ENCODE peak calls at places on chromosomes 11 and 22, in seven cellular contexts. L is fibroblast of the aortic adventitia, J is heart right ventricle, P is spleen, F is fibroblast of mammary gland, G is colonic mucosa, H is coronary artery. U is an unnamed sample.

GRCh38 chr22:39814899-39815298 is 78.7 kb downstream of the ENTHD1 start:
- DNase-seq in L (no peak), J (no peak), P (no peak), F (peak), G (no peak), H (no peak), U (no peak)

GRCh38 chr11:65394125-65394536 is 7.7 kb downstream of the FRMD8 start:
- DNase-seq in L (no peak), J (no peak), P (no peak), F (no peak), G (no peak), H (no peak), U (no peak)

GRCh38 chr11:84465040-84465439 is 1162.1 kb downstream of the DLG2 start:
- DNase-seq in L (no peak), J (no peak), P (no peak), F (peak), G (no peak), H (no peak), U (peak)

GRCh38 chr22:42844756-42845155 is 12.3 kb downstream of the ARFGAP3 start:
- DNase-seq in L (peak), J (no peak), P (no peak), F (peak), G (peak), H (no peak), U (no peak)

GRCh38 chr11:101686514-101686913 is 102.7 kb upstream of the TRPC6 start:
- DNase-seq in L (no peak), J (no peak), P (no peak), F (peak), G (no peak), H (no peak), U (no peak)

GRCh38 chr11:7524831-7525230 is 11.0 kb downstream of the PPFIBP2 start:
- DNase-seq in L (no peak), J (no peak), P (no peak), F (no peak), G (no peak), H (no peak), U (no peak)

GRCh38 chr22:48622891-48623545 is 1204.7 kb downstream of the BRD1 start:
- DNase-seq in L (no peak), J (no peak), P (no peak), F (no peak), G (no peak), H (no peak), U (no peak)

GRCh38 chr22:38783095-38783710 is 10.7 kb downstream of the DNAL4 start:
- DNase-seq in L (no peak), J (no peak), P (no peak), F (no peak), G (no peak), H (no peak), U (no peak)

GRCh38 chr22:32695451-32695891 is 106.0 kb upstream of the TIMP3 start:
- DNase-seq in L (peak), J (no peak), P (no peak), F (peak), G (no peak), H (peak), U (no peak)

GRCh38 chr22:24588756-24589481 is 4.0 kb downstream of the LRRC75B start:
- DNase-seq in L (no peak), J (no peak), P (no peak), F (no peak), G (no peak), H (no peak), U (no peak)

GRCh38 chr11:3615998-3616397 is 25.8 kb downstream of the ART5 start:
- DNase-seq in L (no peak), J (no peak), P (peak), F (no peak), G (no peak), H (no peak), U (no peak)

GRCh38 chr11:8699903-8700302 is 17.3 kb downstream of the RPL27A start:
- DNase-seq in L (peak), J (no peak), P (no peak), F (peak), G (no peak), H (no peak), U (peak)

GRCh38 chr11:7892751-7893356 is 38.2 kb downstream of the OR10A6 start:
- DNase-seq in L (peak), J (no peak), P (no peak), F (peak), G (no peak), H (no peak), U (peak)

GRCh38 chr22:35971418-35972119 is 57.1 kb downstream of the RBFOX2 start:
- DNase-seq in L (peak), J (peak), P (no peak), F (peak), G (no peak), H (no peak), U (no peak)

GRCh38 chr11:121237686-121238658 is 54.6 kb upstream of the SC5D start:
- DNase-seq in L (peak), J (peak), P (no peak), F (peak), G (no peak), H (no peak), U (no peak)

GRCh38 chr22:37187891-37188761 is at the start of gene C1QTNF6:
- DNase-seq in L (peak), J (no peak), P (peak), F (peak), G (peak), H (no peak), U (no peak)

GRCh38 chr22:31081963-31082605 is 966 bp downstream of the SMTN start:
- DNase-seq in L (peak), J (no peak), P (no peak), F (peak), G (no peak), H (peak), U (no peak)

GRCh38 chr11:75301131-75301530 is 50.3 kb downstream of the ARRB1 start:
- DNase-seq in L (no peak), J (no peak), P (no peak), F (no peak), G (peak), H (no peak), U (peak)

GRCh38 chr11:14372011-14372410 is 13.0 kb upstream of the RRAS2 start:
- DNase-seq in L (no peak), J (no peak), P (no peak), F (no peak), G (no peak), H (no peak), U (no peak)

GRCh38 chr22:27692243-27692642 is 109.3 kb downstream of the MN1 start:
- DNase-seq in L (peak), J (no peak), P (no peak), F (no peak), G (no peak), H (no peak), U (no peak)

GRCh38 chr11:91104237-91104636 is 881.4 kb upstream of the CHORDC1 start:
- DNase-seq in L (peak), J (no peak), P (no peak), F (peak), G (no peak), H (no peak), U (no peak)

GRCh38 chr11:2419638-2420501 is 19.3 kb downstream of the TSSC4 start:
- DNase-seq in L (peak), J (peak), P (peak), F (peak), G (peak), H (no peak), U (peak)

GRCh38 chr22:30283342-30283741 is 6.0 kb downstream of the CASTOR1 start:
- DNase-seq in L (no peak), J (no peak), P (no peak), F (no peak), G (no peak), H (no peak), U (no peak)

GRCh38 chr11:3140291-3140603 is 24.9 kb downstream of the OSBPL5 start:
- DNase-seq in L (no peak), J (no peak), P (no peak), F (no peak), G (no peak), H (no peak), U (no peak)

GRCh38 chr11:65842144-65842543 is 8.4 kb downstream of the SNX32 start:
- DNase-seq in L (no peak), J (no peak), P (no peak), F (no peak), G (no peak), H (no peak), U (no peak)

GRCh38 chr22:17773606-17774205 is 563 bp downstream of the BID start:
- DNase-seq in L (no peak), J (no peak), P (peak), F (peak), G (peak), H (no peak), U (peak)

GRCh38 chr11:15769203-15769602 is 587.1 kb downstream of the SOX6 start:
- DNase-seq in L (no peak), J (no peak), P (no peak), F (no peak), G (peak), H (no peak), U (peak)

GRCh38 chr11:61138940-61139339 is 22.3 kb downstream of the VPS37C start:
- DNase-seq in L (peak), J (no peak), P (no peak), F (peak), G (no peak), H (no peak), U (no peak)

GRCh38 chr11:77457340-77457739 is 16.6 kb downstream of the PAK1 start:
- DNase-seq in L (no peak), J (no peak), P (no peak), F (no peak), G (no peak), H (no peak), U (no peak)

GRCh38 chr11:6655790-6656580 is at the start of gene DCHS1:
- DNase-seq in L (no peak), J (peak), P (peak), F (no peak), G (no peak), H (no peak), U (no peak)

GRCh38 chr22:35517207-35517606 is 23.4 kb upstream of the RASD2 start:
- DNase-seq in L (no peak), J (no peak), P (no peak), F (no peak), G (no peak), H (no peak), U (no peak)

GRCh38 chr11:130631119-130631518 is 182.7 kb downstream of the ADAMTS15 start:
- DNase-seq in L (peak), J (no peak), P (no peak), F (peak), G (no peak), H (peak), U (no peak)

GRCh38 chr11:117970400-117971024 is 15.7 kb upstream of the IL10RA start:
- DNase-seq in L (no peak), J (no peak), P (peak), F (no peak), G (peak), H (no peak), U (no peak)

GRCh38 chr11:78952866-78953265 is 378.2 kb upstream of the NARS2 start:
- DNase-seq in L (peak), J (no peak), P (no peak), F (no peak), G (no peak), H (no peak), U (no peak)

GRCh38 chr11:4154503-4154902 is 59.9 kb downstream of the RRM1 start:
- DNase-seq in L (no peak), J (no peak), P (no peak), F (no peak), G (no peak), H (no peak), U (no peak)

GRCh38 chr11:19161651-19162050 is 40.1 kb downstream of the CSRP3 start:
- DNase-seq in L (no peak), J (no peak), P (no peak), F (no peak), G (no peak), H (no peak), U (no peak)

DNA sequence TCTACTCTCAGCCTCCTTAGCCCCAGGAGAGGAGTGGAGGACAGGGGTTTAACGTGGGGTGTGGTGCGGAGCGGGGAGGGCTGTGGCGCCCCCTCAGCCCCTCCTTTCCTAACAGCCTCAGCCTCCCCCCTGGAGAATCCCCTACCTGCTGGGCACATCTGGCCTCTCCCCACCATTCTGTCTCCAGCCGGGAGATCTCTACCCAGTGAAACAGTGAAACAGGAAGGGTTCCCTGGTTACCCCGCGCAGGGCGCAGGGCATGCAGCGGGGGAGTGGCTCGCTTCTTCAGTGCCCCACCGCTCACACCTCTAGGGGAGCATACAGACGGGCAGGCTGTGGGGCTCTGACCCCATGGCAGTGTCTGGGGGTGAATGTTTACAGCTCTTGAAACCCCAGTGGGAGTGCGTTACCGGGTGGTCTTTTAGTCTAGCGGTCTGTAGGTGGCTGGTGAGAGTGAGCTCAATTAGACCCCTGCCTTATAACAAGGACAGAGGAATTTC is 54.7 kb upstream of the CCDC188 start:
- DNase-seq in L (no peak), J (no peak), P (no peak), F (no peak), G (no peak), H (no peak), U (no peak)
- H3K4me3 ChIP-seq in L (no peak), J (peak), P (no peak), F (no peak), G (no peak), H (peak), U (no peak)

GRCh38 chr11:73137262-73137941 is 4.7 kb downstream of the FCHSD2 start:
- DNase-seq in L (no peak), J (no peak), P (no peak), F (no peak), G (no peak), H (no peak), U (no peak)
- H3K4me3 ChIP-seq in L (no peak), J (no peak), P (no peak), F (no peak), G (no peak), H (peak), U (no peak)

GRCh38 chr11:35087648-35088047 is 51.3 kb upstream of the CD44 start:
- DNase-seq in L (peak), J (peak), P (no peak), F (no peak), G (no peak), H (no peak), U (no peak)
- H3K4me3 ChIP-seq in L (no peak), J (no peak), P (no peak), F (no peak), G (no peak), H (no peak), U (no peak)

DNA sequence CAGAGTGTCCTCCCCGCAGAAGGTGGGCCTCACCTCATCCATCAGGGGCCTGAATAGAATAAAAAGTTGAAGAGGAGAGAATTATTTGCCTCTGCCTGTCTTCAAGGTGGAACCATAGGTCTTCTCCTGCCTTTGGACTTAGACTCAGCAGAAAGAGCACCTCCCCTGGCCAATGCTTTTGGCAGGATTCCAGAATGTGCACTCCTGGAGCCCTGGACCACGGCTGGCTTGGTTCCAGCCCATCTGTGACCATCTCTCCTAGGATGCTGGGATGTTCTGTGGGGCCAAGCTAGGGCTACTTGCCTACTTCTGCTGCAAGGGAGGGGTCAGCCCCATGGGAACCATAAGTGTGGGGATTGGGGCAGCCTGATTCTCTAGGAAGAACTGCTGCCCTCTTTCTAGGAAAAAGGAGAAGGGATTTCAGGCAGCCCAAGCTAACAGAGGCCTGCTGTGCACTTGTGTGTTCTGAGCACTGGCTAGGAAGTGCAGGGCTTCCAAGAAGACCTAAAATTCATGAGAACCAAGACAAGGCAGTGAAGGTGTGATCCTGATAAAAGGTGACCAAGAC is 32.2 kb upstream of the SHANK2 start:
- DNase-seq in L (no peak), J (no peak), P (no peak), F (no peak), G (peak), H (peak), U (peak)
- H3K4me3 ChIP-seq in L (no peak), J (no peak), P (no peak), F (no peak), G (peak), H (no peak), U (no peak)

DNA sequence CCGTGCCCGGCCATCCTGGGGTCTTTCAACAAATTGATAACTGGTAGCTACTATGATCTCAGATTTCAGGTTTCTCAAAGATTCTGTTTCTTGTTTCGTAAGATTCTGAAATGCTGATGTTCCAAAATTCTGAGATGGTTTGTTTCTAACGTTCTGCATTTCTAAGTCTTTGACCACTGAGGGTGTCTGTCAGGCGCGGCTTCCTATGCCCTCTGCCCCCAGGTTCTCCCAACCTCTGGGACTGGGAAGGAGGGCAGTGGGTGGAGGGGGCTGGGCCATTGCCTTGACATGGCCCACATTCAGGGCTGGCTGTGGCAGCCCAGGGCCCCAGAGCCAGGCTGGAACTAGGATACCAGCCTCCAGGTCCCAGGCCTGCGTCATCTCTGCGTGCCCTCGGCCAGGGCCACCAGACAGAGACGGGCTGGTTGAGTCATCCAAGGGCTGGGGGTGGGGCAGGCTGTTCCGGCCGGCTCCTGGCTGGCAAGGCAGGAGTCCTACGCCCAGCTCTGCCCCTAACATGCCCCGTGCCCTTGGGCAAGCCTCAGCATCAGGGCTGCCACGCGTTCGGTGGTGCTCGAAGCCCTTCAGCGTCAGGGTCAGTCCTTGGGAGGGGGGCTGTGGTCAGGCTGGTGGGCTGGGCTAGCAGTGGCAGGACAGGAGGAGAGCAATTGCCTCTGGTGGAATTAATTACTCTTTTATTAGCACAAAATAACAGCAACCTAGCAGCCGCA is 5.2 kb downstream of the TMEM134 start:
- DNase-seq in L (no peak), J (peak), P (peak), F (no peak), G (peak), H (peak), U (peak)
- H3K4me3 ChIP-seq in L (no peak), J (peak), P (peak), F (peak), G (peak), H (peak), U (no peak)

GRCh38 chr11:119335655-119336543 is 1.6 kb downstream of the RNF26 start:
- DNase-seq in L (no peak), J (no peak), P (peak), F (no peak), G (no peak), H (peak), U (no peak)
- H3K4me3 ChIP-seq in L (peak), J (peak), P (no peak), F (no peak), G (no peak), H (peak), U (no peak)

DNA sequence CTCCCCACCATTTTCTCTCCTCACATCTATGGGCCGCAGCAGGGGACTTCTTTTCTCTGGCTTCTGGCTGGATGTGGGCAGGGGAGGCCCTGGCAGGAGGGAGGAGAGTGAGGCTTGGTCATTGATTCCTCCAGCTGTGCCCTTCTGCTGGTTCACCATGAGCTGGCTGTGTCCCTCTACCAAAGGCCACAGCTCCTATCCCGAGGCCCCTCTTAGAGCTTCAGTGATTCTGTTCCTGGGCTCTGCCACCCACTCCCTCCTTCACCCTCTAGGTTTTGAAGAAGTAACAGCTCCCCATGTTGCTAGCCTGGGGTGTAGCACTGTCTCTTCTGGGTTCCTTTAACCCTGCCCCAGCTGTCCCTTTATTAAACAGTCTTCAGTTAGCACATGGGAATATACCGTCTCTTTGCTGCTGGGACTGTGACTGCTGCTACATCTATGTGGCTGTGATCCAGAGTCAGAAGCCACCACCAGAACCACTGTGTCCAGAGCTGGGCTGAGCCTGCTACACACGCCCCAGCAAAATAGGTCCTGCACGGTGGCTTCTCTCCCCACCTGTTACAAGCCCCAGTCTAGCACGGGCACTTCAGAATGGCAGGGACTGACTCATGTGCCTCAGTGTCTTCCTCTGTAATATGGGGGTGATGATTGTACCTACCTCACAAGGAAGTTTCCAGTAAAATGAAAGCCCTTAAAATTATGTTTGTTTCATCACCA is 578 bp upstream of the PARVG start:
- DNase-seq in L (no peak), J (no peak), P (peak), F (no peak), G (no peak), H (no peak), U (no peak)
- H3K4me3 ChIP-seq in L (no peak), J (no peak), P (no peak), F (no peak), G (no peak), H (no peak), U (no peak)

DNA sequence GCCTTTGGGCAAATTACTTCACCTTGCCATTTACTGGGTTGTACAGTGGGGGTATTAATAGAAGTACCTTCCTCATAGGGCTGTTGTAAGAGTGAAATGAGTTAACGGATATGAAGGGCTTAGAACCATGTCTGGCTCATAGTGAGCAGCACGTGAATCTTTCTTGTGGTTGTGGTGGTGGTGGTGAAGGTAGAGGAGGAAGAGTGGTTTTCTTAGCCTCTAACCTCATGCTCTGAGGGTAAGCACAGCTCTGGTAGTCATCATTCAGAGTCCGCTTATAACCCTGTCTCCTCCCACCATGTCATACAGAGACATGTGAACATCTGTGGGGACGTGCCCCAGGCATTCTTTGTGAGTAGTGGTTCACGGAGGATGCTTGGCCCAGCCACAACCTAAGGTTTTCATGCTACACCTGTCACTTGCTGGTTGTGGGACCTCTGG is 43.6 kb downstream of the TEAD1 start:
- DNase-seq in L (no peak), J (no peak), P (no peak), F (no peak), G (no peak), H (no peak), U (no peak)
- H3K4me3 ChIP-seq in L (no peak), J (no peak), P (no peak), F (no peak), G (no peak), H (no peak), U (no peak)